ENCODE peak calls at places on chromosome 14, in eight cellular contexts. M is foreskin fibroblast, N is ovary, V is PC-3, X is AG10803, I is neural progenitor cell, G is psoas muscle, B is AG04449. K is an unnamed sample.

GRCh38 chr14:33408291-33408690 is 469.6 kb downstream of the NPAS3 start:
- DNase-seq in N (no peak), M (no peak), V (peak; percentile 26), G (no peak), B (no peak), I (no peak), X (no peak), K (no peak)

GRCh38 chr14:54727929-54728328 is 161.0 kb downstream of the SAMD4A start:
- DNase-seq in I (no peak), N (no peak), G (peak; percentile 27), V (no peak), B (peak; percentile 5), M (peak; percentile 73), X (peak; percentile 86), K (no peak)

GRCh38 chr14:89401241-89401640 is 15.8 kb downstream of the FOXN3 start:
- DNase-seq in V (no peak), M (peak; percentile 26), X (no peak), B (no peak), N (no peak), G (no peak), I (no peak), K (no peak)

GRCh38 chr14:102493585-102493984 is 16.0 kb downstream of the ANKRD9 start:
- DNase-seq in I (no peak), M (no peak), V (no peak), G (peak; percentile 11), X (no peak), N (no peak), B (no peak), K (no peak)

GRCh38 chr14:65260786-65261185 is 151.7 kb upstream of the FUT8 start:
- DNase-seq in M (peak; percentile 85), N (no peak), X (peak; percentile 89), B (peak; percentile 51), G (no peak), I (no peak), V (no peak), K (no peak)

GRCh38 chr14:78156196-78156595 is 14.0 kb upstream of the NRXN3 start:
- DNase-seq in I (no peak), X (no peak), M (no peak), G (no peak), V (no peak), N (no peak), B (no peak), K (no peak)

GRCh38 chr14:61511558-61511924 is 183.8 kb upstream of the HIF1A start:
- DNase-seq in X (peak; percentile 33), G (peak; percentile 19), I (no peak), B (no peak), M (no peak), V (no peak), N (no peak), K (no peak)

GRCh38 chr14:101595887-101596721 is 34.8 kb downstream of the DIO3 start:
- DNase-seq in I (no peak), G (no peak), B (no peak), N (peak; percentile 7), V (no peak), M (no peak), X (no peak), K (peak; percentile 4)

GRCh38 chr14:103121846-103122577 is 1.2 kb upstream of the TNFAIP2 start:
- DNase-seq in G (peak; percentile 91), M (peak; percentile 50), N (peak; percentile 92), V (peak; percentile 65), I (peak; percentile 69), B (no peak), X (peak; percentile 70), K (no peak)

GRCh38 chr14:51507556-51508511 is 143.9 kb upstream of the FRMD6 start:
- DNase-seq in V (no peak), N (peak; percentile 66), I (peak; percentile 8), X (peak; percentile 90), G (peak; percentile 47), B (peak; percentile 45), M (peak; percentile 79), K (peak; percentile 54)

GRCh38 chr14:31977001-31977556 is 100.0 kb upstream of the ARHGAP5 start:
- DNase-seq in G (no peak), N (no peak), I (no peak), X (no peak), B (no peak), M (no peak), V (no peak), K (no peak)

GRCh38 chr14:81452766-81453165 is 52.6 kb upstream of the STON2 start:
- DNase-seq in G (no peak), V (no peak), X (no peak), B (no peak), N (no peak), I (no peak), M (no peak), K (no peak)

DNA sequence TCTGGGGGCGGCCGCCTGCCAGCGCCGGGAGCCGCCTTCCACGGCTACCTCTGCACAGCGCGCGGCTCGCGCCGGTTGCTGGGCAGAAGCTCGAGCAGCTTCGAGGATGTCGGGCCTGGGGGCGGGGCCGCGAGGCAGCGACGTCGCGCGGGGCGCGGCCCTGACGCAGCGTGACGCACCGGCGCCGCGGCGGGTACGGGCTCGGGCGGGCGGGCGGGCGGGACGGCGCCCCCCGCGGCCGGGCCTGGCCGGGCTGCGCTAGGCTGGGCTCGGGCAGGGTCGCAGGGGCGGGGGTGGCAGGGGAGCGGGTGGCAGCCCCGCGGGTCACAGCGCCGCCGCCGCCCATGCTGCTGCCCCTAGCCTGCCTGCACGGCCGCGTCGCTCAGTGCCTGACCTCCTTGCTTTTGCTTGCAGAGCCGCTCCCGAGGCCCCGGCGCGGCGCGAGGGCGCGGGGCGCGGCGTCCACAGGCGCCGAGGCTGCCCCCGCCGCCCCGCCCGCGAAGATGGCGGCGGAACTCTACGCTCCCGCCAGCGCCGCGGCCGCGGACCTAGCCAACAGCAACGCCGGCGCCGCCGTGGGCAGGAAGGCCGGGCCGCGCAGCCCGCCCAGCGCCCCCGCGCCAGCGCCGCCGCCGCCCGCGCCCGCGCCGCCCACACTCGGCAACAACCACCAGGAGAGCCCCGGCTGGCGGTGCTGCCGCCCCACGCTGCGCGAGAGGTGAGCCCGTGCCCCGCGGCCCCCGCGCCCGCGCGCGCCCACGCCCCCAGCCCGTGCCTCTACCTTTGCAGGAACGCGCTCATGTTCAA is at the start of gene BTBD6:
- DNase-seq in M (peak; percentile 96), G (peak; percentile 88), X (peak; percentile 79), B (no peak), N (peak; percentile 86), V (peak; percentile 90), I (peak; percentile 94), K (peak; percentile 22)
- TF ChIP-seq CTCF in M (no peak), G (no peak), X (no peak), B (no peak), N (no peak), V (no peak), I (no peak), K (no peak)

GRCh38 chr14:69042309-69043006 is 63.4 kb upstream of the ACTN1 start:
- DNase-seq in N (no peak), X (no peak), M (no peak), B (no peak), V (no peak), I (no peak), G (no peak), K (no peak)

GRCh38 chr14:69043007-69043444 is 63.9 kb upstream of the ACTN1 start:
- DNase-seq in V (no peak), G (peak; percentile 44), I (no peak), X (peak; percentile 29), B (no peak), M (peak; percentile 48), N (peak; percentile 48), K (no peak)

GRCh38 chr14:69044296-69044695 is 65.2 kb upstream of the ACTN1 start:
- DNase-seq in N (no peak), V (no peak), G (no peak), B (no peak), X (no peak), M (no peak), I (no peak), K (no peak)

GRCh38 chr14:69044965-69045555 is 66.0 kb upstream of the ACTN1 start:
- DNase-seq in I (no peak), N (peak; percentile 53), G (peak; percentile 53), M (peak; percentile 57), V (no peak), X (peak; percentile 52), B (no peak), K (no peak)

DNA sequence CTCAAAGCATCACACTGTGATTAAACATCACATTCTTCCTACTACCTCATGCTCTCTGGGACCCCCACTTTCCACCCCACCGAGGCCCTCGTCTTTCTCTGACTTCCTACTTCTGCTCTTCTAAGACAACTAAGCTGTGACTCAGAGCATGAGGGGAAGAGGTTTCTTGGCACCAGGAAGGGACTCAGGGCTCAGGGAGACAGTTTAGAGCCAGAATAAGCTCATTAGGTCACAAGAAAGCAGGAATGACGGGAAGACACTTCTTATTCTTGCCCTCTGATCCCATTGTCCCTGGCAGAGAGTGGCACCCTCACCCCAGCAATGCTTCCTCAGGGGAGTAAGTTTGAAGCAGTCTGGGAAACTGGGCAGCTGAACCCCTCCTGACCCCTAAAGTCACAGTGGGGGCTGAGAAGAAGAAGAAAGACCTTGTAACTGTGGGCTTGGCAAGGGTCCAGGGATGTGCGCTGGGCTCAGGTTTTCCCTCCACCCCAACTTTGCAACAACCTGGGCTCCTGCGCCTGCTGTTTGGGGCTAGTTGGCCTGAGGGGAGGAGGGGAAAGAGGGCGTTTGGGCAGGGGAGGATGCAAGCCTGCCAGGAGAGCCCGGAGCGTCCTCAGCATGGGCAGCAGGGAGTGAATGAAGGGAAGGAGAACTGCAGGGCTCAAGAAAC is 64.6 kb upstream of the ACTN1 start:
- DNase-seq in I (no peak), G (peak; percentile 19), V (no peak), B (no peak), N (peak; percentile 54), X (peak; percentile 79), M (peak; percentile 65), K (no peak)
- H3K4me3 ChIP-seq in I (no peak overlapping the region), G (no peak overlapping the region), V (no peak overlapping the region), B (no peak overlapping the region), N (no peak overlapping the region), X (no peak overlapping the region), M (no peak overlapping the region), K (no peak overlapping the region)

GRCh38 chr14:77086017-77086727 is 11.9 kb upstream of the CIPC start:
- DNase-seq in I (peak; percentile 62), N (no peak), M (no peak), V (peak; percentile 64), B (no peak), X (peak; percentile 60), G (no peak), K (no peak)
- TF ChIP-seq CTCF in I (no peak), N (no peak), M (no peak), V (no peak), B (no peak), X (no peak), G (no peak), K (no peak)

DNA sequence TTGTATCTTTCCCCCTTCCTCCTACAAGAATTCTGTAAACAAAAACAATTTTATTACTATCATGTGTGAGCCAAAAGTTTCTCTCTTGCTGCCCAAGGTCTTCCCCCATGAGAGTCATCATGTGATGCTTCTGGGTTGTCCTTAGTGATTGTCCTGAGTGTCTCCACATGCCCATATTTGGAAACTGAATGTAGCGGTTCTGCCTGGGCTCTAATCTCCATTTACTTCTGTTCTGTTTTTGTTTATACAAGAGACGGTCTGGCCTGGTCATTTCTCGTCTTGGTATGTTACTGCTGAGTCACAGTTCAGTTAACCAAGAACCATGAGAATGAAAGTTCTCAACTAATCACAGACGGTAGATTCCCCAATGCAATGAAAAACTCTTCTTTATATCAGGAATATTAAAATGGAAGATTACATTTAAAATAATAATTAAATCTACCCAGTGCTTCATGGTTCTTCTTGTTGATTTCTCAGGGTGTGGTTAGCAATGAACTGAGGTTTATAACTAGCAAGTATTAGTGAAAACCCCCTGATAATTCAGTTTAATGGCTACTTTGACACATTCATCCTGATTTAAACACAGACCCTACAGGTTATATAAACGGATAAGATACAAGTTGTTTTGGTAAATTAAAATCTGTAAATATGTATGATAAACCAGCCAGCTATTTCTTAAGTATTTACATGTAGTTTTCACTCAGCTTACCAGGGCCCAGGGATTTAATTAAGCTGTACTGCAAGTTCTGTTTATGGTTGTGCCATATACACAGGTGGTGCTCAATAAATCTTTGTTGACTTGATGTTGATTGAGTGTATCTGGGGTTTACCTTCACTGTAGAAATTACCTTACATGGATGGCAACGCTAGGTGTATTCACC is 81.1 kb downstream of the PELI2 start:
- DNase-seq in G (no peak), V (no peak), N (peak; percentile 66), M (peak; percentile 96), B (peak; percentile 98), X (peak; percentile 97), I (no peak), K (peak; percentile 96)
- H3K4me3 ChIP-seq in G (peak overlapping the region; percentile 20), V (no peak overlapping the region), N (no peak overlapping the region), M (peak overlapping the region; percentile 8), B (no peak overlapping the region), X (no peak overlapping the region), I (no peak overlapping the region), K (no peak overlapping the region)

K was measured in HFF-Myc.